ENCODE peak calls at places on chromosomes 7 and 10, in ten cellular contexts. D is dorsolateral prefrontal cortex, C is upper lobe of left lung, O is RWPE1, Z is NB4, V is endothelial cell, P is Peyer's patch, G is cardiac muscle cell, B is foreskin fibroblast, F is stomach. M is an unnamed sample.
A peak's percentile ranks its signal among the peaks of the same experiment; 100 is the strongest.

GRCh38 chr10:102159051-102159597 is 6.9 kb downstream of the NOLC1 start:
- DNase-seq in D (no peak), C (no peak), O (no peak), Z (peak; percentile 4), V (no peak), P (no peak), G (no peak), B (peak; percentile 45), F (no peak), M (no peak)

GRCh38 chr10:24925799-24926198 is 26.6 kb downstream of the PRTFDC1 start:
- DNase-seq in D (no peak), C (no peak), O (no peak), Z (no peak), V (no peak), P (no peak), G (no peak), B (no peak), F (no peak), M (no peak)

GRCh38 chr7:90383879-90384278 is 19.4 kb upstream of the CLDN12 start:
- DNase-seq in D (no peak), C (no peak), O (no peak), Z (no peak), V (no peak), P (no peak), G (peak; percentile 39), B (peak; percentile 68), F (no peak), M (no peak)

GRCh38 chr10:129758591-129759021 is 205.5 kb downstream of the EBF3 start:
- DNase-seq in D (peak; percentile 13), C (no peak), O (no peak), Z (no peak), V (no peak), P (no peak), G (no peak), B (no peak), F (peak; percentile 22), M (no peak)

GRCh38 chr10:72081772-72082590 is 6.4 kb downstream of the SPOCK2 start:
- DNase-seq in D (no peak), C (no peak), O (peak; percentile 87), Z (no peak), V (no peak), P (no peak), G (no peak), B (no peak), F (peak; percentile 81), M (no peak)

GRCh38 chr7:108347616-108348015 is 108.6 kb downstream of the NRCAM start:
- DNase-seq in D (no peak), C (no peak), O (peak; percentile 37), Z (peak; percentile 27), V (peak; percentile 58), P (no peak), G (peak; percentile 82), B (peak; percentile 55), F (no peak), M (no peak)

GRCh38 chr7:115676080-115676479 is 354.5 kb downstream of the TFEC start:
- DNase-seq in D (no peak), C (no peak), O (peak; percentile 5), Z (peak; percentile 20), V (peak; percentile 11), P (no peak), G (peak; percentile 64), B (peak; percentile 26), F (no peak), M (no peak)

GRCh38 chr7:14287398-14287797 is 297.9 kb upstream of the ETV1 start:
- DNase-seq in D (no peak), C (no peak), O (no peak), Z (no peak), V (no peak), P (no peak), G (no peak), B (no peak), F (no peak), M (no peak)

GRCh38 chr10:49309691-49310371 is 10.9 kb downstream of the C10orf71 start:
- DNase-seq in D (no peak), C (no peak), O (no peak), Z (peak; percentile 81), V (no peak), P (peak; percentile 63), G (no peak), B (no peak), F (no peak), M (no peak)

GRCh38 chr7:76071316-76072242 is 23.7 kb downstream of the MDH2 start:
- DNase-seq in D (no peak), C (peak; percentile 85), O (no peak), Z (peak; percentile 4), V (no peak), P (no peak), G (peak; percentile 73), B (no peak), F (no peak), M (no peak)

GRCh38 chr10:133520193-133520738 is 6.9 kb upstream of the CYP2E1 start:
- DNase-seq in D (peak; percentile 75), C (peak; percentile 97), O (peak; percentile 79), Z (peak; percentile 95), V (peak; percentile 88), P (peak; percentile 81), G (peak; percentile 62), B (peak; percentile 49), F (peak; percentile 90), M (peak; percentile 90)

GRCh38 chr7:47285860-47286491 is 295.9 kb downstream of the TNS3 start:
- DNase-seq in D (no peak), C (no peak), O (no peak), Z (no peak), V (no peak), P (no peak), G (peak; percentile 40), B (peak; percentile 63), F (no peak), M (no peak)

GRCh38 chr10:60182691-60183090 is 207.0 kb downstream of the ANK3 start:
- DNase-seq in D (no peak), C (no peak), O (no peak), Z (no peak), V (no peak), P (no peak), G (peak; percentile 11), B (peak; percentile 46), F (no peak), M (no peak)

GRCh38 chr7:117019786-117020604 is 66.7 kb downstream of the ST7 start:
- DNase-seq in D (peak; percentile 60), C (no peak), O (peak; percentile 10), Z (no peak), V (peak; percentile 61), P (no peak), G (peak; percentile 95), B (peak; percentile 76), F (peak; percentile 38), M (no peak)

DNA sequence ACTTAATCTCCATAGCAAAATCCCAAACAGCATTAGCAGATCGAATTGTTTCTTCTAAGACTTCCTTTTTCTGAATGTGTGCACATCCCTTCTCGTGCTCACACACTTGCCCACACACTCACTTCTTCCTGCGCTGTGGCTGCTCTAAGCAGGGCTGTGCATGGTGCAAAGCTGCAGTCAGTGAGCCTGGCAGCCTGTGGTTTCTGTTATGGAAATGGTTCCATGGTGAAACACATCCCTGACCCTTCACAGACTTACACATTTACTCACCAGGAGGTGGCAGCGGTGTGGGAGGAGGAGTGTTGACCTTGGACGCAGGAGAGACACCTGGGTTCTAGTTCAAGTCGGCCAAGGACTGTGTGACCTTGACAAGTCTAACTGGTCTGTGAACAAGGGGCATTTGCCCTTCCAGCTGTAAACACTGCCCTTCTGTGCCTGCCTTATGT is 24.9 kb downstream of the MTURN start:
- DNase-seq in D (no peak), C (no peak), O (no peak), Z (peak; percentile 98), V (no peak), P (peak; percentile 43), G (peak; percentile 30), B (no peak), F (peak; percentile 56), M (no peak)
- TF ChIP-seq CTCF in D (no peak), C (no peak), O (no peak), Z (peak; percentile 36), V (no peak), P (no peak), G (peak; percentile 29), B (peak; percentile 7), F (no peak), M (no peak)

DNA sequence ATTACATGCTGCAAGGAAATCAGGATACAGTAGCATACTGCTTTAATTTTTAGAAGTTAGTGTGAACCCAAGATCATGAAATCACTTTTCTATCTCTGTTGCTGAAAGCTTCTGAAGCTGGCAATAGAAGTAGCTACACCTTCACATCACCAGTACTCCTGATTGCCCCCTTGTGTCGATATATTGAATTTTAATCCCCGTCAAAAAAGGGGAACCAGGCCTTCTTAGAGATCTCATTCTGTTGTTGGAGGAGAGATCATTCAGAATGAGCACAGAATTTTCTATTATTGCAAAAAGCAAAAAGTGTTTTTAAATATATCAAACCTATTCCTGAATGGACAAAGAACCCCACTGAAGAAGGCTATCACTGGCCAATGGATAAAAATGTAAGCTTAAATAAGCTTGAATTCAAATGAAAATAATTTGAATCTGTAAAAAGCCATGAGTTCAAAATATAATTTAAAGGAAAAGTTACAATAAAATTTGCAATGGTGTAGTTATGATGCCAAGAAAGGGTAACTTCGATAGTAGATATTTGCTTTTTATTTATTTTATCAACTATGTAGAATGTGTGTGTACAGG is 39.7 kb upstream of the TEX47 start:
- DNase-seq in D (no peak), C (no peak), O (peak; percentile 7), Z (peak; percentile 70), V (peak; percentile 45), P (no peak), G (peak; percentile 18), B (no peak), F (no peak), M (no peak)
- TF ChIP-seq CTCF in D (peak; percentile 27), C (peak; percentile 15), O (peak; percentile 35), Z (peak; percentile 61), V (peak; percentile 55), P (no peak), G (peak; percentile 32), B (peak; percentile 29), F (no peak), M (no peak)

GRCh38 chr10:63671317-63671937 is 150.2 kb downstream of the REEP3 start:
- DNase-seq in D (no peak), C (no peak), O (no peak), Z (no peak), V (no peak), P (no peak), G (peak; percentile 81), B (peak; percentile 82), F (no peak), M (no peak)
- TF ChIP-seq CTCF in D (no peak), C (no peak), O (no peak), Z (no peak), V (no peak), P (no peak), G (no peak), B (no peak), F (no peak), M (no peak)

DNA sequence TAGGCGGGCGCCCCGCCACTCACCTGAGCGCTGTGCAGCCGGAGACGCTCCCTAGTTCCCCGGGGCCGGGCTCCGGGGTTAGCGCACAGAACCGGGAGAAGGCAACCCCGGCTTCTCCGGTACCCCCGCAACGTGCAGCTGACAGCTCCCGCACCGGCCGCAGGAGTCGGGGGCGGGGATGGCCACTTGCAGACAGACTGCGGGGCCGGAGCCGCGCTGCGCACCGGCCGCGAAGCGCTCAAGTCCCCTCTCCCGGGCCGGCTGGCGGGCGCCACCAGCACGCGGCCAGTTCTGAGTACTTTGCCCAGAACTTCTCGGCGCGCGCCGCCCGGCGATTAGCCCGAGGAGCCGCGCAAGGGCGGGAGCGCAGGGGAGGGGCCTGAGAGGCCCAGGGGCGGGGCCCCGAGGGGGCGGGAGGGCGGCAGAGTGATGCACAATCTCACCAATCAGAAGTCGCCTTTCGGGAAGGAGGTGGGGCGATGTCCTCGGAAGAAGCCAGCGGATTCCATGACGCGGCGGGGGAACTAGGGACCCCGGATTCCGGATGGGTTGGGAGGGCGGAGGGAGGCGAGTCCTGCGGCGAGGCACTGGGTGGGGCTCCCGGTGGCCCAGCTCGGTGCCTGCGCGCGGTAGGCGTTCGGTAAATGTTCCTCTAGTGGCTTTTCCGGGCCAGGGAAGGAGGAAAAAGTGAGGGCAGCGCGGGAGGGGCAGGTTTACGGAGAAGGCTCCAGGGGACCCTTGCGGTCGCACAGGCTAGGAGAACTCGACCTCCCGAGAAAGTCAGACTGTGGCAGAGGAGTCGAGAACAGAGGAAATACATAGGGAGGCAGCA is at the start of gene OSBPL3:
- DNase-seq in D (peak; percentile 87), C (peak; percentile 99), O (peak; percentile 98), Z (peak; percentile 98), V (peak; percentile 94), P (peak; percentile 95), G (peak; percentile 97), B (peak; percentile 96), F (peak; percentile 95), M (peak; percentile 92)
- TF ChIP-seq CTCF in D (no peak), C (no peak), O (no peak), Z (no peak), V (no peak), P (no peak), G (no peak), B (no peak), F (no peak), M (no peak)